ENCODE peak calls at places on chromosomes 2 and 18, in seven cellular contexts. V is mesothelial cell of epicardium; U is NCI-H146; H is MM.1S; T is H9; I is ACHN; S is activated naive CD4-positive, alpha-beta T cell treated with Interleukin-2 at 50 U/mL for 16 hours. F is an unnamed sample.
A peak's percentile ranks its signal among the peaks of the same experiment; 100 is the strongest.

GRCh38 chr18:76351961-76352581 is 143.0 kb downstream of the ZNF516 start:
- DNase-seq in S (no peak), U (peak; percentile 85), I (peak; percentile 70), T (peak; percentile 52), V (no peak), H (no peak), F (no peak)

GRCh38 chr2:229910832-229911412 is 10.9 kb downstream of the TRIP12 start:
- DNase-seq in U (peak; percentile 4), T (peak; percentile 37), H (peak; percentile 35), I (peak; percentile 54), V (no peak), S (no peak), F (no peak)

GRCh38 chr2:36455788-36456187 is 100.2 kb downstream of the CRIM1 start:
- DNase-seq in I (peak; percentile 39), V (no peak), T (no peak), S (no peak), H (no peak), U (no peak), F (no peak)

GRCh38 chr2:10835052-10835970 is 22.7 kb upstream of the PDIA6 start:
- DNase-seq in H (peak; percentile 85), T (peak; percentile 92), I (peak; percentile 71), U (peak; percentile 87), S (peak; percentile 81), V (peak; percentile 85), F (peak; percentile 59)

GRCh38 chr2:65325066-65325465 is 97.4 kb downstream of the ACTR2 start:
- DNase-seq in S (no peak), V (no peak), I (no peak), H (no peak), U (no peak), T (no peak), F (no peak)

GRCh38 chr18:28177828-28178635 is 1.1 kb upstream of the CDH2 start:
- DNase-seq in I (peak; percentile 70), H (peak; percentile 62), T (peak; percentile 83), V (peak; percentile 76), U (peak; percentile 87), S (no peak), F (peak; percentile 68)

GRCh38 chr2:48175254-48175653 is 269.0 kb upstream of the FBXO11 start:
- DNase-seq in U (no peak), I (no peak), V (no peak), H (no peak), T (no peak), S (no peak), F (no peak)

GRCh38 chr2:178882666-178883440 is 75.6 kb upstream of the TTN start:
- DNase-seq in V (no peak), T (no peak), S (no peak), I (no peak), H (no peak), U (no peak), F (no peak)

GRCh38 chr2:128498086-128498485 is 179.4 kb upstream of the HS6ST1 start:
- DNase-seq in S (no peak), T (no peak), H (no peak), U (no peak), V (no peak), I (no peak), F (no peak)

GRCh38 chr2:30759481-30759880 is 47.8 kb downstream of the CAPN13 start:
- DNase-seq in V (no peak), S (no peak), H (no peak), I (no peak), T (no peak), U (no peak), F (no peak)

GRCh38 chr2:136178941-136179601 is 61.1 kb upstream of the CXCR4 start:
- DNase-seq in V (no peak), S (no peak), H (no peak), U (peak; percentile 26), T (no peak), I (no peak), F (no peak)

GRCh38 chr18:50623694-50624352 is 63.9 kb downstream of the MAPK4 start:
- DNase-seq in T (no peak), S (no peak), I (no peak), V (no peak), U (no peak), H (no peak), F (no peak)

GRCh38 chr2:135904590-135904989 is 28.3 kb upstream of the MCM6 start:
- DNase-seq in V (no peak), I (no peak), T (no peak), U (no peak), S (no peak), H (no peak), F (no peak)

GRCh38 chr2:67872481-67872880 is 190.3 kb downstream of the C1D start:
- DNase-seq in I (peak; percentile 15), U (no peak), H (no peak), T (no peak), V (no peak), S (no peak), F (no peak)

GRCh38 chr18:48922801-48923730 is 27.7 kb downstream of the SMAD7 start:
- DNase-seq in H (no peak), T (peak; percentile 32), U (no peak), V (peak; percentile 70), S (no peak), I (no peak), F (no peak)

GRCh38 chr18:65755616-65756015 is 4.8 kb downstream of the CDH7 start:
- DNase-seq in U (peak; percentile 23), T (no peak), H (no peak), V (no peak), I (no peak), S (no peak), F (no peak)

GRCh38 chr2:237670641-237671040 is 43.3 kb downstream of the LRRFIP1 start:
- DNase-seq in S (no peak), V (no peak), U (no peak), H (no peak), I (no peak), T (no peak), F (no peak)

GRCh38 chr18:46199515-46200147 is 95.4 kb downstream of the HAUS1 start:
- DNase-seq in T (no peak), V (no peak), S (no peak), H (no peak), U (no peak), I (no peak), F (no peak)

GRCh38 chr18:48238636-48239035 is 170.5 kb downstream of the ZBTB7C start:
- DNase-seq in S (no peak), H (peak; percentile 21), V (no peak), I (no peak), U (peak; percentile 44), T (no peak), F (no peak)

GRCh38 chr2:69535739-69536374 is 98.6 kb upstream of the NFU1 start:
- DNase-seq in H (peak; percentile 13), T (no peak), V (no peak), U (no peak), S (no peak), I (no peak), F (no peak)

GRCh38 chr2:12828932-12829331 is 112.2 kb downstream of the TRIB2 start:
- DNase-seq in S (no peak), I (no peak), V (no peak), H (no peak), U (no peak), T (no peak), F (no peak)

GRCh38 chr18:10140928-10141327 is 227.1 kb downstream of the VAPA start:
- DNase-seq in T (no peak), V (peak; percentile 13), S (no peak), U (peak; percentile 91), I (no peak), H (peak; percentile 57), F (no peak)

GRCh38 chr2:28338046-28338753 is 54.5 kb upstream of the FOSL2 start:
- DNase-seq in H (no peak), I (no peak), T (no peak), S (no peak), U (no peak), V (no peak), F (no peak)

GRCh38 chr2:898319-898718 is 52.3 kb upstream of the SNTG2 start:
- DNase-seq in U (no peak), T (peak; percentile 75), S (no peak), I (no peak), H (no peak), V (no peak), F (no peak)

GRCh38 chr2:173130521-173131467 is 55.1 kb downstream of the MAP3K20 start:
- DNase-seq in I (no peak), S (no peak), V (no peak), H (no peak), T (no peak), U (peak; percentile 5), F (no peak)

GRCh38 chr18:3151379-3152264 is 68.1 kb downstream of the MYOM1 start:
- DNase-seq in U (peak; percentile 52), I (peak; percentile 38), V (no peak), S (no peak), H (peak; percentile 36), T (no peak), F (peak; percentile 59)

GRCh38 chr2:226447338-226447885 is 352.2 kb downstream of the IRS1 start:
- DNase-seq in H (no peak), I (no peak), T (no peak), U (no peak), S (no peak), V (no peak), F (no peak)

GRCh38 chr2:191434072-191434471 is 188.9 kb downstream of the MYO1B start:
- DNase-seq in S (no peak), H (no peak), U (no peak), V (no peak), T (no peak), I (no peak), F (no peak)

GRCh38 chr2:40095003-40095402 is 315.9 kb upstream of the THUMPD2 start:
- DNase-seq in S (no peak), T (no peak), I (peak; percentile 19), H (no peak), U (no peak), V (no peak), F (no peak)

GRCh38 chr2:23596316-23596885 is 211.4 kb downstream of the KLHL29 start:
- DNase-seq in T (no peak), S (no peak), I (no peak), H (peak; percentile 11), V (no peak), U (peak; percentile 67), F (no peak)

GRCh38 chr18:37320320-37320719 is 245.3 kb downstream of the CELF4 start:
- DNase-seq in U (no peak), I (no peak), V (no peak), H (no peak), T (no peak), S (no peak), F (no peak)

GRCh38 chr2:121903037-121903689 is 147.7 kb downstream of the TSN start:
- DNase-seq in S (no peak), T (no peak), I (no peak), H (no peak), V (no peak), U (peak; percentile 8), F (no peak)

GRCh38 chr2:88709117-88709739 is 17.8 kb downstream of the RPIA start:
- DNase-seq in T (no peak), S (no peak), H (no peak), I (no peak), U (no peak), V (no peak), F (no peak)

GRCh38 chr2:9847140-9847539 is 3.9 kb downstream of the TAF1B start:
- DNase-seq in U (no peak), I (no peak), H (no peak), S (no peak), V (no peak), T (no peak), F (no peak)